ENCODE peak calls at places on chromosomes 1 and 21, in four cellular contexts. F, H, M and Q are unnamed samples. For H3K4me1, the result is how much of the 10 kb centered on the place peaks cover.

GRCh38 chr1:204828352-204828850 is 42.3 kb upstream of the NFASC start:
- DNase-seq in F (peak), H (no peak), M (no peak), Q (peak)

GRCh38 chr1:93749894-93750301 is 68.3 kb upstream of the BCAR3 start:
- DNase-seq in H (no peak), F (peak), M (peak), Q (peak)

GRCh38 chr1:6619045-6619444 is 5.5 kb downstream of the PHF13 start:
- DNase-seq in H (no peak), F (no peak), M (no peak), Q (no peak)

GRCh38 chr1:24688621-24689195 is 45.6 kb downstream of the SRRM1 start:
- DNase-seq in H (peak), M (peak), F (peak), Q (peak)

GRCh38 chr1:60108223-60108622 is 34.7 kb upstream of the C1orf87 start:
- DNase-seq in M (no peak), H (no peak), F (peak), Q (no peak)

GRCh38 chr1:183694035-183694434 is 40.9 kb upstream of the APOBEC4 start:
- DNase-seq in H (no peak), F (no peak), M (no peak), Q (no peak)

GRCh38 chr1:45381243-45381642 is 41.0 kb upstream of the MUTYH start:
- DNase-seq in F (no peak), M (no peak), H (no peak), Q (no peak)

GRCh38 chr1:228478326-228478725 is 8.9 kb upstream of the RNF187 start:
- DNase-seq in H (no peak), F (no peak), M (no peak), Q (no peak)

GRCh38 chr1:230976360-230976759 is 2.3 kb downstream of the TTC13 start:
- DNase-seq in H (no peak), F (no peak), M (no peak), Q (no peak)

GRCh38 chr21:46413365-46413696 is 45.4 kb upstream of the DIP2A start:
- DNase-seq in H (no peak), F (no peak), M (no peak), Q (no peak)

GRCh38 chr1:1614204-1614953 is 921 bp upstream of the MIB2 start:
- DNase-seq in F (peak), H (peak), M (no peak), Q (peak)

GRCh38 chr1:238176441-238176840 is 285.7 kb upstream of the ZP4 start:
- DNase-seq in M (no peak), H (no peak), F (no peak), Q (no peak)

GRCh38 chr1:201267481-201268229 is 15.7 kb upstream of the PKP1 start:
- DNase-seq in H (no peak), F (no peak), M (no peak), Q (no peak)

GRCh38 chr1:51962486-51963356 is 27.8 kb downstream of the RAB3B start:
- DNase-seq in M (no peak), H (no peak), F (no peak), Q (no peak)
- H3K4me3 ChIP-seq in M (no peak), H (no peak), F (no peak), Q (no peak)

DNA sequence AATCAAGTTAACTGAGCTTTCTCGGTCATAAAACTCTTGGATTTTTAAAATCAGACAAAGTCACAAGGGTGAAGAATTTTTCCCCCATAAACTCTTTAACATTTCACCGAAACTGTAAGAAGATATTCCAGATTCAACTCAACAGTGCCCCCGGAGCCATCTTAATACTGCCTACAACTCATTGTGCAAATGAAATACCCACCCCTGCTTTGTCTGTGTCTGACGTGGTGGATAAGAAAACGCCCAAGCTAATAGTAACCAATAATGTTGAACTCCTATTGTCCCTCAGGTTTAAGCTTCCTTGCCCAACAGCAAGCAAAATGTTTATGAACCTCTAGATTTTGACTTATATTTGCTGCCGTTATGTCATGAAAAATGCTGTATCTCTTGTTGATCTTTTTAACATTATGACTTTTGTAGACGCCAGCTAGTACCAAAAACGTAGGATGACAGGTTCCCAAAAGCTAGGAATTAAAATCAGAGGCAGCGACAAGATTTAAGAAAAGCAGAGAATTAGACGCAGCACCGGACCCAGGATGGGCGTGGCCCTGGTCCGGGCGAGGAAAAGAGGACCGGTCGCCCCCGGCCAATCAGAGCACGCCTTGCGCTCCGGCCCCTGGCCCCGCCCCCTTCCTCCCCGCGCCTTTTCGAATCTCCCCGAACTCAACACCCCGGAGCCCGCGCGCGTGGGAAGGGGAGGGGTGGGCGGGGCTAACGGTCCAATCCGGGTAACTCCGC is 1.1 kb downstream of the STMN1 start:
- DNase-seq in F (peak), H (peak), M (peak), Q (peak)
- H3K4me1 ChIP-seq in F (under half), H (under half), M (under half), Q (under half)

GRCh38 chr1:182337736-182338571 is 53.6 kb downstream of the GLUL start:
- DNase-seq in F (no peak), H (no peak), M (no peak), Q (no peak)

GRCh38 chr1:182335771-182336170 is 55.8 kb downstream of the GLUL start:
- DNase-seq in H (no peak), M (no peak), F (no peak), Q (no peak)

GRCh38 chr1:182339684-182340083 is 51.9 kb downstream of the GLUL start:
- DNase-seq in F (no peak), M (no peak), H (no peak), Q (no peak)

GRCh38 chr1:182338806-182339370 is 52.7 kb downstream of the GLUL start:
- DNase-seq in M (no peak), H (no peak), F (no peak), Q (no peak)

GRCh38 chr1:182340233-182341058 is 51.1 kb downstream of the GLUL start:
- DNase-seq in H (no peak), F (no peak), M (no peak), Q (no peak)
- H3K4me3 ChIP-seq in H (no peak), F (no peak), M (no peak), Q (no peak)

GRCh38 chr1:109502368-109502851 is 7.1 kb downstream of the AMIGO1 start:
- DNase-seq in H (peak), M (no peak), F (no peak), Q (peak)
- H3K4me1 ChIP-seq in H (half or more), M (under half), F (under half), Q (under half)